ENCODE peak calls at places on chromosomes 4 and X, in ten cellular contexts. J is AG09319, I is IMR-90, Q is neural crest cell, G is fibroblast of lung, T is lower lobe of right lung, Y is brain microvascular endothelial cell, K is psoas muscle, D is astrocyte of the cerebellum, A is AG10803. O is an unnamed sample.

GRCh38 chrX:106791495-106791894 is 11.0 kb upstream of the TBC1D8B start:
- DNase-seq in D (no peak), Y (no peak), Q (no peak), K (no peak), J (no peak), G (peak), I (peak), T (no peak), A (peak), O (no peak)

GRCh38 chrX:133983974-133984578 is 1.3 kb downstream of the GPC3 start:
- DNase-seq in I (no peak), K (no peak), A (no peak), Q (peak), Y (no peak), G (no peak), J (no peak), T (no peak), D (no peak), O (peak)

GRCh38 chrX:119008122-119008744 is 33.8 kb downstream of the LONRF3 start:
- DNase-seq in Q (peak), K (peak), G (peak), T (no peak), A (peak), D (peak), J (no peak), I (peak), Y (peak), O (peak)

GRCh38 chr4:30821275-30821674 is 101.1 kb downstream of the PCDH7 start:
- DNase-seq in Q (no peak), J (no peak), G (no peak), D (no peak), I (no peak), T (no peak), Y (no peak), K (no peak), A (no peak), O (no peak)

GRCh38 chr4:88333741-88334405 is 44.8 kb upstream of the HERC6 start:
- DNase-seq in A (peak), T (no peak), I (peak), G (peak), J (peak), Q (no peak), D (no peak), K (no peak), Y (no peak), O (no peak)

GRCh38 chr4:89319756-89320155 is 12.2 kb upstream of the GPRIN3 start:
- DNase-seq in Q (no peak), J (no peak), K (no peak), D (no peak), A (no peak), G (no peak), I (no peak), Y (no peak), T (no peak), O (no peak)

GRCh38 chr4:168664242-168664897 is 167.5 kb downstream of the PALLD start:
- DNase-seq in Q (no peak), T (no peak), I (no peak), G (no peak), D (no peak), K (no peak), A (no peak), Y (no peak), J (no peak), O (no peak)

GRCh38 chr4:56860781-56861180 is 39.3 kb upstream of the SPINK2 start:
- DNase-seq in Y (no peak), T (no peak), Q (no peak), J (no peak), D (no peak), I (no peak), G (no peak), K (no peak), A (no peak), O (no peak)

GRCh38 chrX:142804085-142804484 is 221.6 kb upstream of the SPANXN4 start:
- DNase-seq in Y (no peak), D (no peak), G (no peak), Q (no peak), T (no peak), A (no peak), K (no peak), I (no peak), J (no peak), O (peak)

GRCh38 chrX:53288173-53288572 is 6.8 kb upstream of the IQSEC2 start:
- DNase-seq in K (peak), D (no peak), T (peak), I (no peak), A (no peak), G (peak), Y (peak), J (no peak), Q (peak), O (peak)

GRCh38 chrX:123311486-123311885 is 127.4 kb downstream of the GRIA3 start:
- DNase-seq in I (no peak), J (no peak), Q (no peak), D (no peak), K (no peak), G (no peak), Y (no peak), T (no peak), A (no peak), O (no peak)

GRCh38 chrX:124211312-124211942 is 121.0 kb upstream of the TEX13D start:
- DNase-seq in A (peak), I (peak), Y (no peak), G (peak), J (no peak), K (no peak), Q (no peak), D (no peak), T (no peak), O (no peak)

GRCh38 chr4:151199496-151200190 is 77.3 kb upstream of the PRSS48 start:
- DNase-seq in D (no peak), G (no peak), I (no peak), Q (peak), K (no peak), A (peak), J (no peak), T (no peak), Y (no peak), O (no peak)

GRCh38 chr4:40550900-40551546 is 78.6 kb downstream of the RBM47 start:
- DNase-seq in K (no peak), A (peak), T (no peak), J (peak), G (peak), D (no peak), Q (no peak), I (peak), Y (peak), O (no peak)

GRCh38 chrX:123588723-123589122 is 144.1 kb downstream of the THOC2 start:
- DNase-seq in K (no peak), A (no peak), Y (no peak), T (no peak), I (no peak), J (no peak), Q (no peak), D (no peak), G (no peak), O (no peak)

GRCh38 chrX:151365579-151365978 is 31.4 kb upstream of the VMA21 start:
- DNase-seq in T (no peak), Y (no peak), Q (no peak), J (no peak), K (no peak), G (no peak), I (no peak), D (no peak), A (no peak), O (no peak)

GRCh38 chr4:174437324-174437723 is 85.0 kb downstream of the HPGD start:
- DNase-seq in Q (no peak), D (peak), G (peak), Y (peak), J (no peak), K (no peak), T (no peak), A (peak), I (peak), O (no peak)

GRCh38 chr4:8409271-8410065 is 31.1 kb downstream of the ACOX3 start:
- DNase-seq in Q (no peak), D (no peak), A (peak), I (no peak), T (peak), G (peak), K (no peak), J (no peak), Y (no peak), O (peak)

GRCh38 chr4:8412288-8412687 is 28.2 kb downstream of the ACOX3 start:
- DNase-seq in Y (no peak), A (no peak), Q (no peak), I (no peak), J (no peak), D (no peak), K (no peak), T (no peak), G (no peak), O (no peak)

GRCh38 chr4:8411351-8412180 is 29.0 kb downstream of the ACOX3 start:
- DNase-seq in I (no peak), Q (no peak), G (no peak), D (no peak), T (no peak), J (no peak), Y (no peak), A (no peak), K (no peak), O (no peak)

GRCh38 chr4:8410066-8410600 is 30.4 kb downstream of the ACOX3 start:
- DNase-seq in Y (no peak), T (no peak), Q (no peak), J (no peak), G (no peak), I (no peak), D (no peak), A (no peak), K (no peak), O (no peak)

GRCh38 chr4:8410641-8411271 is 29.8 kb downstream of the ACOX3 start:
- DNase-seq in D (no peak), A (peak), T (peak), G (peak), J (no peak), K (peak), Q (peak), Y (peak), I (peak), O (peak)
- TF ChIP-seq CTCF in D (peak), A (peak), T (peak), G (peak), J (peak), K (peak), Q (peak), Y (peak), I (peak), O (peak)

DNA sequence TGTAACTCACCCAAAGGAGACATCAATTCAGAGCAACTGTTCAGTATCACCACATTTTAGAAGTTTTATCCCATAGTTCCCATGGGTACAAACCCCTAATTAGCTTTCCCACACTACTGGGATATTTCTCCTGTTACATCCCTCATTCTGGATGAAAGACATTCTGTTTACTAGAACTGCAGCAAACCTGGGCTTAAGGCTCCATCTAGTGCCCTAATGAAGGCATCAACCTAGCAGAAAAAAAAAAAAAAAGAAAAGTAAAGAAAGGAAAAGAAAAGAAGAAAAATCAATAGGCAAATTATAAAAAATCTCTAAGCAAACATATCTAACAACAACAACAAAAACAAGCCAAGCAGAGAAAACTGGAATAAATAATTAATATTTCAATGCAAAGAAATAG is 133.7 kb upstream of the CPXCR1 start:
- DNase-seq in A (no peak), Y (peak), J (no peak), T (no peak), G (no peak), I (no peak), Q (no peak), D (no peak), K (no peak), O (peak)
- TF ChIP-seq CTCF in A (no peak), Y (peak), J (peak), T (peak), G (no peak), I (peak), Q (peak), D (no peak), K (peak), O (peak)

DNA sequence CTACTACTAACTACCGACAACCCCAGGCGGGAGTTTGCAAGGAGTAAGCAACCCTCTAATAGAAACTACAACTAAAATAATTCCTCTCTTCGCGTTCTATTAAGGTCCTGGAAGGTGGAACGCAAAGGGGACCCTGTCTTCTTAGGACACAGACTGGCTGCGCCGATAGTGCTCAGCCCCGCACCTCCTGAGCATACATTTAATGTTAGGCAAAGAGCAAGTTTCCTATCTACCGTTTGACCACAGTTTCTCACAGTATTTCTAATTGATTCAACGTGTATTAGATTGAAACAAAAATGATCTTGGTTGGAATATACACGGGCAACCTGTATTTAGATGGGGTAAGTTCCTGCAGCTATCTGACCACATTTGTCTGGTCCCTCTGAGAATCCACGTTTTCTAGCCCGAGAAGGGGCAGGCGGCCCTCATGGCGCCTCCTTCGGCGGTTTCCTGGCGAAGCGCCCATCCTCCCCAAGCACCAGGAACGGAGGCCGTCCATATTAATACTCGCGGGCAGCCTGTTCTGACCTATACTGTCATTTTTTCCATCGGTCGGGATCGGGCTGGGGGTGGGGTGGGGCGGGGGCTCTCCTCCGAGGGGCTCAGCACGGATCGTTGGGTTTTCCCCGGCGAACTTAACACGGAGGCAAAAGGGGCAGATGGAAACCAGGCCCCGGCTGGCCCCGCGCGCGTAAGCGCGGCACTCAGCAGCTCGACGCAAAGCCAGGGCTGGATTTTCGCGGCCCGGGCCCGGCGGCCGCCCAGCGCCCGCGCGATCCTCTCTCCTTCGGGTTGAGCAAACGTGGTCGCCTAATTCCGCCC is 77.0 kb upstream of the BCOR start:
- DNase-seq in K (peak), A (peak), Y (peak), Q (peak), I (no peak), D (no peak), G (peak), J (no peak), T (peak), O (peak)
- TF ChIP-seq CTCF in K (no peak), A (no peak), Y (no peak), Q (no peak), I (no peak), D (no peak), G (no peak), J (no peak), T (no peak), O (no peak)

GRCh38 chrX:25191403-25191802 is 175.6 kb upstream of the ARX start:
- DNase-seq in I (no peak), A (no peak), J (no peak), D (no peak), K (no peak), T (no peak), Q (no peak), G (no peak), Y (no peak), O (peak)
- TF ChIP-seq CTCF in I (no peak), A (no peak), J (no peak), D (no peak), K (peak), T (no peak), Q (peak), G (no peak), Y (peak), O (peak)

DNA sequence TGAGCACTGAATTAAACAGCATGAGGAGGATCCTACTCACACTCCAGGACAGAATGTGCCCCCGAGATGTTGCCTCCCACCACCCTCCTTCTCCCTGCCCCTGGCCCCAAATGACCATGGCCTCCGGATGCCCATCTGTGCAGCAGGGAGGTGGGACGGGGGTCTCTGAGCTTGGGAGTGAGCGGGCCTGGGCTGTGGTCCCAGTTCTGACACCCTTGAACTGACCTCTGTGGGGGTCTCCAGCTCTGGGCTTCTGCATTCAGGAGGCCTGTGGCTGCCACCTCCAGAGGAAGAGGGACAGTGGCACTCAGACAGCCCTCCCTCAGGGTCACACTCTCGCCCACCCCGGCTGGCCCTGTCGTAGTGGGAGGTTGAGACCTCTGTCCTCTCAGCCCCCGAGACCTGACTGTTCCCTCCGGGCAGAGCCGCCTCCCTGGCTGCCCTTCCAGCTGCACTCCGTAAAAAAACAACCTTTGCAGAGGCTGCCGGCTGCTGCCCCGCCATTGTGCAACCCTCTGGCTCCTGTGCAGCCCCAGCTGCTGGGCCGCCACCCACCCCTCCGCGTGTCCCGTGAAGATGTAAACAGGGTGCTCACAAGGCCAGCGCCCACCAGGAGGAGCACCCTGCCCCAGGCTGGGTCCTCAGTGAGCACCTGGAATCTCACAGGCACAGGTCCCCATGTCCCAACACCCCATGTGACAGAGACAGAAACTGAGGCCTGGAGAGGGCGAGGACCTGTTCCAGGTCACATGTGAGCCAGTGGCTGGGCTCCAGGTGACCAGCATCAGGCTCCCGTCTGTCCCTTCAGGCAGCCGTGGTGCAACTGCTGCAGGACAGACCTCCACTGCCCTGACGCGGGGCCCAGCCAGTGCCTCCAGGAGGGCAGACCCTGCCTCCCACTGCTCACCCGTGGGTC is 39.6 kb downstream of the HTRA3 start:
- DNase-seq in G (peak), A (peak), Q (no peak), D (no peak), I (peak), K (peak), T (peak), Y (no peak), J (no peak), O (no peak)
- TF ChIP-seq CTCF in G (no peak), A (peak), Q (no peak), D (no peak), I (no peak), K (peak), T (no peak), Y (peak), J (peak), O (no peak)

DNA sequence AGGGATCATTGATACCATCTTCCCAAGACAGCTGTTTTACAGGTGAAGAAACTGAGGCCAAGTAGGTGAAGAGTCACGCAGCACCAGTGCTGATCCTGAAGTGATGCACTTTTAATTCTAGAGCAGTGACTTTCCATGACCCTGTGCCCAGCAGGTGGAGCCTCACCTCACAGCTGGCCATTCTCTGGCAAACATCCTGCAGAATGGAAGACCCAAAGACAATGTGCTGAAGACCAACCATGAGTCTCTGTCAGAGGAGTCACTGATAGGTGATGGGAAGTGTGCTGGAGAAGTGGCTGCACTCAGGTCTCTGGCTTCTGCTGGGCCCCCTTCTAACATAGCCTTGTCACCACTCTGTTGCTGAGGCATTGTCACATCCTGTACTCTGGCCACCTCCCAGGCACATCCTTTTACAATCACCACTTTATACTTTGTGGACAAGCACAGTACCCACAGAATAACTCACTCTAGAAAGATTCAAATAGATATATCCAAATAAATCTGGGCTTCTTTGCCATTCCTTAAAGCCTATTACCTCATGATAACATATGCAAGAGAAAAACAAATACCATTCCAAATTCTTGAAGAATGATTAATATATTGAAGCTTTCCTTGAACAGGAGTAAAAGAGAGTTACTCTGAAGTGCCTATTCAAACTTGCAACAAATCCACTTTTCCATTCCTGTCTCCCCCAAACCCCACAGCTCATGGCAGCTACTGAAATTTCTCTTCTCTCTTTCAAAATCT is 64.1 kb upstream of the SCOC start:
- DNase-seq in T (no peak), Y (peak), J (no peak), A (peak), D (no peak), Q (no peak), I (peak), G (peak), K (no peak), O (no peak)
- TF ChIP-seq CTCF in T (no peak), Y (no peak), J (no peak), A (no peak), D (no peak), Q (no peak), I (no peak), G (no peak), K (peak), O (no peak)

DNA sequence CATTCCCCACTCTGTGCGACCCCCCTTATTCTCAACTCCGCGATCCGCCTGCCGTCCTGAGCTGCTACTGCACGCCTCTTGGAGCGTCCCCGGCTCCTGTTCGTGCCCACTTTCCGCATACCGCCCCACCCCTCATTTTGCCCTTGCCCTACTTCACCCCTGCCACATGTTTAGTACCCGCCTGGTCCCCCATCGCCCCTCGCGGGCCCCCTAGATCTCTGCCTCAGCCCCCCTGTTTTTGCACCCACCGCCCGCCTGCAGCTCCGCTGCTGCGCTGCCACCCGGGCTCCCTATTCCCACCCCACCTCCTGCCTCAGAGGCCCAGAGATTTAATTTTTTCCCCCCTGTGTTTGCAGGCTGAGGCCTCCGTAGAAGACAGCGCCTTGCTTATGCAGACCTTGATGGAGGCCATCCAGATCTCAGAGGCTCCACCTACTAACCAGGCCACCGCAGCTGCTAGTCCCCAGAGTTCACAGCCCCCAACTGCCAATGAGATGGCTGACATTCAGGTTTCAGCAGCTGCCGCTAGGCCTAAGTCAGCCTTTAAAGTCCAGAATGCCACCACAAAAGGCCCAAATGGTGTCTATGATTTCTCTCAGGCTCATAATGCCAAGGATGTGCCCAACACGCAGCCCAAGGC is 1.4 kb downstream of the MAGED1 start:
- DNase-seq in G (peak), K (peak), D (no peak), I (peak), Y (no peak), T (no peak), A (peak), J (no peak), Q (no peak), O (peak)
- TF ChIP-seq CTCF in G (no peak), K (no peak), D (no peak), I (peak), Y (peak), T (no peak), A (peak), J (no peak), Q (no peak), O (no peak)